ENCODE peak calls at places on chromosomes 13 and 19, in five cellular contexts. J is endothelial cell, S is WERI-Rb-1, E is fibroblast of lung, B is ascending aorta. F is an unnamed sample.
A peak's percentile ranks its signal among the peaks of the same experiment; 100 is the strongest.

GRCh38 chr13:76783798-76784197 is 102.4 kb downstream of the KCTD12 start:
- DNase-seq in B (no peak), E (no peak), J (no peak), S (no peak), F (no peak)

GRCh38 chr19:50998061-50998460 is 3.3 kb downstream of the KLK8 start:
- DNase-seq in S (no peak), B (no peak), J (no peak), E (no peak), F (no peak)

GRCh38 chr13:99214232-99214631 is 13.6 kb downstream of the UBAC2 start:
- DNase-seq in J (no peak), S (no peak), B (no peak), E (no peak), F (no peak)

GRCh38 chr13:47853236-47853635 is 147.8 kb downstream of the SUCLA2 start:
- DNase-seq in E (no peak), B (no peak), J (no peak), S (no peak), F (no peak)

GRCh38 chr19:18339703-18340102 is 695 bp upstream of the PGPEP1 start:
- DNase-seq in B (no peak), S (peak; percentile 34), J (no peak), E (no peak), F (no peak)

GRCh38 chr19:307111-307531 is 15.9 kb upstream of the PLPP2 start:
- DNase-seq in J (no peak), E (no peak), S (no peak), B (no peak), F (no peak)

GRCh38 chr13:102033719-102034446 is 368.0 kb downstream of the FGF14 start:
- DNase-seq in S (no peak), J (no peak), B (no peak), E (no peak), F (no peak)

GRCh38 chr19:4206818-4207484 is 22.4 kb upstream of the EBI3 start:
- DNase-seq in J (no peak), B (no peak), S (peak; percentile 63), E (peak; percentile 44), F (no peak)

GRCh38 chr13:101453784-101454201 is 1.3 kb downstream of the ITGBL1 start:
- DNase-seq in E (no peak), S (no peak), B (no peak), J (peak; percentile 18), F (no peak)

GRCh38 chr19:50838239-50838638 is 4.9 kb upstream of the KLK15 start:
- DNase-seq in J (no peak), B (no peak), E (no peak), S (no peak), F (no peak)

GRCh38 chr13:21176982-21177284 is 475 bp downstream of the MRPL57 start:
- DNase-seq in B (no peak), E (no peak), S (no peak), J (no peak), F (no peak)

GRCh38 chr13:99830931-99831330 is 140.6 kb downstream of the ZIC5 start:
- DNase-seq in B (no peak), E (no peak), S (no peak), J (no peak), F (no peak)

GRCh38 chr19:29785955-29786589 is 25.7 kb upstream of the CCNE1 start:
- DNase-seq in B (no peak), S (no peak), J (no peak), E (no peak), F (no peak)

GRCh38 chr13:97223711-97224461 is 1.8 kb downstream of the MBNL2 start:
- DNase-seq in E (peak; percentile 96), J (no peak), B (no peak), S (peak; percentile 60), F (peak; percentile 72)

GRCh38 chr13:27203854-27204253 is 32.2 kb upstream of the USP12 start:
- DNase-seq in J (no peak), S (no peak), B (no peak), E (peak; percentile 41), F (no peak)

GRCh38 chr13:37194428-37194861 is 89.0 kb upstream of the CSNK1A1L start:
- DNase-seq in B (no peak), J (no peak), E (peak; percentile 54), S (no peak), F (no peak)

GRCh38 chr19:14772467-14772866 is 5.9 kb downstream of the ADGRE2 start:
- DNase-seq in B (no peak), J (no peak), S (no peak), E (no peak), F (no peak)

GRCh38 chr19:15194938-15195337 is 5.9 kb downstream of the NOTCH3 start:
- DNase-seq in S (no peak), B (no peak), E (no peak), J (no peak), F (peak; percentile 63)

GRCh38 chr19:4534836-4535658 is at the start of gene PLIN5:
- DNase-seq in S (peak; percentile 97), B (no peak), J (peak; percentile 77), E (peak; percentile 47), F (peak; percentile 72)

GRCh38 chr13:99018418-99019180 is 40.7 kb upstream of the DOCK9 start:
- DNase-seq in S (no peak), B (no peak), E (peak; percentile 79), J (no peak), F (no peak)

GRCh38 chr19:38210458-38210987 is 13.5 kb downstream of the DPF1 start:
- DNase-seq in S (no peak), J (peak; percentile 61), E (peak; percentile 77), B (no peak), F (no peak)

GRCh38 chr19:49555600-49556411 is 24.6 kb downstream of the NOSIP start:
- DNase-seq in J (peak; percentile 72), B (no peak), E (peak; percentile 56), S (peak; percentile 72), F (no peak)

GRCh38 chr13:87314822-87315221 is 356.3 kb upstream of the SLITRK5 start:
- DNase-seq in E (no peak), B (no peak), S (no peak), J (no peak), F (no peak)

GRCh38 chr19:35911790-35912189 is 3.7 kb upstream of the TYROBP start:
- DNase-seq in S (no peak), J (no peak), E (no peak), B (no peak), F (no peak)

GRCh38 chr13:23458972-23459371 is 25.5 kb upstream of the SACS start:
- DNase-seq in J (no peak), S (no peak), B (no peak), E (no peak), F (no peak)

GRCh38 chr13:72384879-72385278 is 342.6 kb downstream of the MZT1 start:
- DNase-seq in S (no peak), E (peak; percentile 60), J (no peak), B (no peak), F (no peak)

GRCh38 chr13:107941345-107942029 is 273.8 kb downstream of the LIG4 start:
- DNase-seq in S (no peak), B (no peak), J (no peak), E (no peak), F (no peak)

GRCh38 chr19:3392480-3392879 is 26.1 kb downstream of the NFIC start:
- DNase-seq in J (no peak), S (no peak), B (no peak), E (no peak), F (no peak)

GRCh38 chr19:53389591-53390377 is 5.2 kb upstream of the ZNF765 start:
- DNase-seq in J (no peak), B (no peak), E (no peak), S (no peak), F (no peak)

DNA sequence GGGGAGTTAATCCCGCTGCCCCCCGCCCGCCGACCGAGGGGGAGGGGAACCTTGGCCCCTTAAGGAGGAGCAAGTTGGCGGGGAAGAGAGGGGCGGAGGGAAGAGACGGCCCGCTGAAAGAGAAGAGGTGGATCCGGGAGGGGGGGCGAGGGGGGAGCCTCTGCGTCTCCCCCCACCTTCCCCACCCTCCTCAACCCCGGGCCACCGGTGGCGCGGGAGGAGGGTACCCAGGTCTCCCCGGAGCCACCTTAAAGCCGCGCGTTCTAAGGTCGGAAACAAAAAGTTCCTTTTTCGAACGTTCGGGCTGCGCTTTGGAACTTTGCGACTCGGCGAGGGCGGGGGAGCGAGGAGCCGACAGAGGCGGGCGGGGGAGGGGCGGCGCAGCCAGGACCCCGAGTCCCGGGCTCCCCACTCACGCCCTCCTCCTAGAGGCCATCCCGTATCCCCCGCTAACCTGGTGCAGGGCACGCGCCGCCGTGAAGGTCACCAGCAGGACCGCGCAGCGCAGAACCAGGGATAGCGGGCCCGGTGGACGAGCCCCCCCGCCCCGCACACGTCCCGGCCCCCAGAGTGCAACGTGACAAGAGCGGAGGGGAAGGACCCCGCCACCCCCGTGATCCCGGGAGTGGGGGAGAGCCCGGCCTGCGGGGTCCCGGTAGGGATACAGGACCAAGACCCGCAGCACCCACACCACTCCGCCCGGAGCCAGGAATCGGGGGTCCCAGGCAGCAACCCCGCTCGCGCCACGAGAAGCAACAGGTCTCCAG is 662 bp downstream of the ERF start:
- DNase-seq in S (peak; percentile 73), E (peak; percentile 57), J (peak; percentile 76), B (no peak), F (no peak)
- TF ChIP-seq CTCF in S (no peak), E (no peak), J (no peak), B (no peak), F (no peak)

GRCh38 chr19:13430790-13431582 is 75.3 kb downstream of the CACNA1A start:
- DNase-seq in J (peak; percentile 73), B (no peak), E (peak; percentile 49), S (peak; percentile 37), F (peak; percentile 52)
- TF ChIP-seq CTCF in J (peak; percentile 50), B (no peak), E (peak; percentile 92), S (peak; percentile 78), F (peak; percentile 58)

GRCh38 chr19:1438035-1438932 is at the start of gene RPS15:
- DNase-seq in B (peak; percentile 63), S (peak; percentile 94), J (peak; percentile 97), E (peak; percentile 96), F (peak; percentile 96)
- TF ChIP-seq CTCF in B (peak; percentile 93), S (peak; percentile 95), J (peak; percentile 90), E (peak; percentile 83), F (peak; percentile 97)

DNA sequence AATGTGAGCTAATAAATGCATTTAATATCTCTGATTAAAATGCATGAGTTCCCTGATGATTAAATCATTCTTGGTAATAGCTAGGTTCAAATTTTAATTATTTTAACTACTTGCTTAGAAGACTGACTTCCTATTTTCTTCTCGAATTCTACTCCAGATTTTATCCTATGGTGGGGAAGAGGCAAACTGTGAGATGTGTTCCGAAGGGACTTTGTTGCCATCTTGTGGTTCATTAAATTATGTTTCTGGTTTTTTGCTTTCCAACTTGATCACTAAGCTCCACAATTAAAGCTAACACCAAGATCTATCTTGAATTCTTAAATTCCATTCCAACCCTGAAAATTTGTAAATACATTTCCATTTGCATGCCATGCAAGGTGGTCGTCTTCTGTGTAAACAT is 538.4 kb upstream of the PCDH20 start:
- DNase-seq in B (no peak), E (peak; percentile 61), J (no peak), S (no peak), F (no peak)
- TF ChIP-seq CTCF in B (no peak), E (peak; percentile 43), J (peak; percentile 41), S (no peak), F (no peak)

GRCh38 chr13:33292712-33293111 is 7.2 kb upstream of the STARD13 start:
- DNase-seq in J (no peak), B (no peak), E (no peak), S (no peak), F (no peak)
- TF ChIP-seq CTCF in J (no peak), B (no peak), E (no peak), S (no peak), F (no peak)

GRCh38 chr13:110869805-110870706 is 44.8 kb downstream of the ANKRD10 start:
- DNase-seq in B (peak; percentile 98), E (peak; percentile 100), S (no peak), J (peak; percentile 29), F (peak; percentile 93)
- TF ChIP-seq CTCF in B (peak; percentile 27), E (peak; percentile 13), S (no peak), J (no peak), F (no peak)